ENCODE peak calls at places on chromosome 22, in eight cellular contexts. O is left ventricle myocardium inferior, I is tibial nerve, S is endothelial cell, R is H1, P is cardiac muscle cell, E is stomach, U is mesothelial cell of epicardium. Z is an unnamed sample.

GRCh38 chr22:30277547-30278344 is 11.1 kb upstream of the OSM start:
- DNase-seq in I (no peak), O (no peak), E (no peak), S (no peak), P (peak), U (no peak), R (no peak), Z (no peak)

GRCh38 chr22:24176630-24177029 is 4.7 kb upstream of the SUSD2 start:
- DNase-seq in I (no peak), S (no peak), O (peak), U (no peak), E (no peak), P (no peak), R (no peak), Z (no peak)

GRCh38 chr22:30310881-30311771 is 15.6 kb downstream of the TBC1D10A start:
- DNase-seq in R (no peak), O (peak), E (peak), S (no peak), U (no peak), P (peak), I (peak), Z (no peak)

GRCh38 chr22:28816994-28817530 is 16.7 kb upstream of the XBP1 start:
- DNase-seq in P (no peak), O (no peak), U (no peak), E (no peak), R (no peak), S (no peak), I (no peak), Z (no peak)

GRCh38 chr22:31719850-31720471 is 30.0 kb downstream of the PRR14L start:
- DNase-seq in E (no peak), O (no peak), S (no peak), R (no peak), U (no peak), I (no peak), P (no peak), Z (no peak)

GRCh38 chr22:31451709-31452571 is 37.7 kb downstream of the EIF4ENIF1 start:
- DNase-seq in P (peak), E (no peak), R (no peak), U (no peak), I (no peak), S (peak), O (no peak), Z (no peak)

GRCh38 chr22:19664951-19665783 is 49.1 kb upstream of the SEPTIN5 start:
- DNase-seq in P (no peak), I (no peak), O (no peak), U (no peak), R (no peak), E (no peak), S (no peak), Z (no peak)

GRCh38 chr22:19238900-19239299 is 52.6 kb downstream of the CLTCL1 start:
- DNase-seq in R (no peak), S (no peak), O (no peak), I (no peak), U (no peak), E (no peak), P (no peak), Z (no peak)

GRCh38 chr22:37569009-37569920 is 9.0 kb downstream of the CDC42EP1 start:
- DNase-seq in S (no peak), E (peak), U (no peak), I (no peak), O (no peak), R (no peak), P (no peak), Z (no peak)

GRCh38 chr22:37570661-37570976 is 9.3 kb downstream of the LGALS2 start:
- DNase-seq in E (no peak), P (no peak), O (no peak), U (no peak), I (no peak), R (no peak), S (no peak), Z (no peak)

GRCh38 chr22:37571992-37572373 is 7.9 kb downstream of the LGALS2 start:
- DNase-seq in O (no peak), R (no peak), U (no peak), I (no peak), S (no peak), P (no peak), E (no peak), Z (no peak)

GRCh38 chr22:37569921-37570660 is 9.8 kb downstream of the LGALS2 start:
- DNase-seq in R (no peak), S (no peak), E (peak), P (no peak), I (no peak), U (no peak), O (no peak), Z (no peak)

DNA sequence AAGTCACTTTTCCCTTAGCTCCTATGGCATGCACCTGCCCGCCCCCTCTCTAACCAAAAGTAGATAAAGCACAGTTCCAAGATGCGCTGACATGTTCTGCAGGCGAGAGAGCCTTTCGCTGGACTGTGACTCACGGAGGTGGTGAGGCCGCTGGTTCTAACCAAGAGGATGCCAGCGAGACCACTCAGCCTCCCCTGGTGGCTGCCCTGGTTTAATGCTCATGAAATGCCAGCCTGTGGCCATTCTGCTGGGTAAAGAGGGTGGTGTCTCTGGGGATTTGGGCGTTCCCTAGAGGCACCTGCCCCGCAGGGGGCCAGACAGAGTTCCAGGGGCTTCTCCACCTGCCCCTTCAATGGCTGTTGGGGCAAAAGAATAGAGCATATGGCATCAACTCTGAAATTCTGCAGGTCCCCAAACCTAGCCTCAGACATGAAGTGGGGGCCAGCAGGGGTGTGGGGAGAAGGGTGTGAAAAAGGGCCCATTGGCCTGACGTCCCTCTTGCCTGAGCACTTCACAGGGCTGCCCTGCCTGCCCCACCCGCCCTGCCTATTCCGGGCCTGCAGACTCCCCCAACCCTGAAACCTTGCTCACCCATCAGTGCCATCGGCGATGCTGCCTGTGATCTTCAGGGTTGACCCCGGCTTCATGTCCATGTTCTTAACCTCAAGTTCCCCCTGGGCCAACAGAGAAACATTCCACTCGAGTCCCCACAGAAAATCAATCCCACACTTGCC is 8.5 kb downstream of the LGALS2 start:
- DNase-seq in P (no peak), S (no peak), E (no peak), I (no peak), U (no peak), R (no peak), O (no peak), Z (no peak)
- TF ChIP-seq CTCF in P (peak), S (no peak), E (no peak), I (peak), U (no peak), R (peak), O (no peak), Z (no peak)

GRCh38 chr22:43295660-43296059 is 47.5 kb downstream of the SCUBE1 start:
- DNase-seq in S (no peak), P (no peak), E (no peak), I (no peak), O (no peak), U (no peak), R (no peak), Z (no peak)

GRCh38 chr22:43293259-43293658 is 49.9 kb downstream of the SCUBE1 start:
- DNase-seq in P (no peak), S (no peak), I (no peak), E (peak), R (no peak), U (no peak), O (no peak), Z (no peak)

GRCh38 chr22:43292633-43293025 is 50.5 kb downstream of the SCUBE1 start:
- DNase-seq in S (no peak), R (no peak), E (no peak), I (no peak), U (no peak), O (no peak), P (no peak), Z (no peak)

GRCh38 chr22:43295173-43295572 is 48.0 kb downstream of the SCUBE1 start:
- DNase-seq in R (no peak), O (no peak), U (no peak), S (peak), P (no peak), E (no peak), I (no peak), Z (no peak)

GRCh38 chr22:43293661-43294392 is 49.3 kb downstream of the SCUBE1 start:
- DNase-seq in I (peak), R (no peak), S (no peak), U (no peak), E (peak), P (peak), O (no peak), Z (no peak)
- TF ChIP-seq CTCF in I (no peak), R (no peak), S (no peak), U (no peak), E (no peak), P (no peak), O (no peak), Z (no peak)

GRCh38 chr22:50148991-50149721 is 21.4 kb upstream of the PANX2 start:
- DNase-seq in U (peak), E (peak), O (peak), I (no peak), R (peak), S (peak), P (peak), Z (peak)
- TF ChIP-seq CTCF in U (peak), E (peak), O (peak), I (peak), R (peak), S (peak), P (peak), Z (peak)

GRCh38 chr22:45240137-45240809 is 421 bp downstream of the KIAA0930 start:
- DNase-seq in U (peak), E (no peak), I (no peak), P (peak), O (no peak), S (peak), R (no peak), Z (peak)

GRCh38 chr22:45246060-45246985 is 5.6 kb upstream of the KIAA0930 start:
- DNase-seq in P (peak), U (no peak), O (no peak), S (no peak), E (peak), R (no peak), I (no peak), Z (no peak)

GRCh38 chr22:45240810-45241631 is at the start of gene KIAA0930:
- DNase-seq in I (peak), O (peak), R (no peak), U (peak), P (peak), S (peak), E (peak), Z (peak)

GRCh38 chr22:45239378-45240136 is 1.1 kb downstream of the KIAA0930 start:
- DNase-seq in E (no peak), U (no peak), P (no peak), R (no peak), I (no peak), S (no peak), O (no peak), Z (no peak)

GRCh38 chr22:45242778-45243191 is 2.1 kb upstream of the KIAA0930 start:
- DNase-seq in U (no peak), P (peak), E (peak), O (no peak), I (no peak), R (no peak), S (no peak), Z (no peak)
- TF ChIP-seq CTCF in U (no peak), P (no peak), E (no peak), O (no peak), I (no peak), R (peak), S (no peak), Z (peak)

GRCh38 chr22:35334010-35334409 is 34.3 kb downstream of the TOM1 start:
- DNase-seq in S (no peak), O (no peak), E (no peak), I (no peak), R (no peak), U (no peak), P (no peak), Z (peak)

GRCh38 chr22:35341090-35341874 is 39.6 kb upstream of the HMOX1 start:
- DNase-seq in P (no peak), E (no peak), O (no peak), I (no peak), S (no peak), U (no peak), R (no peak), Z (no peak)

GRCh38 chr22:35335936-35336781 is 36.5 kb downstream of the TOM1 start:
- DNase-seq in O (peak), I (no peak), U (no peak), P (no peak), S (no peak), E (peak), R (no peak), Z (no peak)

GRCh38 chr22:35335468-35335867 is 35.8 kb downstream of the TOM1 start:
- DNase-seq in O (no peak), I (no peak), P (no peak), E (no peak), U (no peak), R (no peak), S (no peak), Z (no peak)

DNA sequence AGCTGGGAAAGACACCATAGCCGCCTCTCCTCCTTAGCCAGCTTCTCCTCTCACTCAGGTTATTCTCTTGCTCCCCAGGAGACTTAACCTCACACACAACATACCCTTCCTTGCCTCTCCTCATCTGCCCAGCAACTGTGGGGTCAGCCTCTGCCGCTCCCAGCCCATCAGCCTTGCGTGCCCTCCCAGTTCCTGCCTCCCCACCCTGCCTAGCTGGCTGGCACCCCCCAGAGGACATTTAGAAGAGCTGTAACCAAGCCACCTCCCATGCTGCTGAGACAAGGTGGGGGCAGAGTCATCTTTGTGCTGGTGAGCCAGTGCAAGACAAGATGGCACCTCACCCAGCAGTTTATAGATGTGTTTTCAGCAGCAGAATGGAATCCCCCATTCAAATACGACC is 38.2 kb downstream of the TOM1 start:
- DNase-seq in S (no peak), E (no peak), R (no peak), I (no peak), P (no peak), U (no peak), O (no peak), Z (peak)
- TF ChIP-seq CTCF in S (no peak), E (no peak), R (peak), I (no peak), P (no peak), U (no peak), O (no peak), Z (peak)

DNA sequence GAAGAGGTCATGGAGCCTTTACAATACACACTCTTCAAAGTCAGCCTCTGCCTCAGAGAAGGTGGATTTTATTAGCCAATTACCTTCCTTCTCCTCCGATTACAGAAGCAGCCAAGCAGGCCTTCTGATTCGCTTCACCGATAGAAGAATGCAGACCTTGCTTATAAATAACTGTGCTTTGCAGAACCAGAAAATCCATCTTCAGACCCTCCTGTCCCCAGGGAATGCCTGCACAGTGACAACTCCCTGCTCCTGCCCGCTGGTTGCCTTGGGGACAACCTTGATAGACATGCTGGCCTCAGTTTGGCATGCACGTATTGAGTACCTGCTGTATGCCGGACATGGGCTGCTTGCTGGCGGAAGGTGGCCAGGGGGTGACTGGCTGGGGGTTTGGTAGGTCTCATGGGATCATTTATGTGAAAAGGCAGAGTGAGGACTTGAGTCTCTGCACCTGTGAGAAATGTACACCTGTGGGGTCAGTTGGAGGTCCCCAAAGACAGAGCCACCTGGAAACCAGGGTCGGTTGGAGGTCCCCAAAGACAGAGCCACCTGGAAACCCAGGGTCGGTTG is 1238.7 kb downstream of the BRD1 start:
- DNase-seq in O (no peak), P (no peak), R (no peak), U (no peak), E (no peak), S (no peak), I (no peak), Z (no peak)
- TF ChIP-seq CTCF in O (no peak), P (no peak), R (no peak), U (no peak), E (no peak), S (no peak), I (no peak), Z (no peak)

GRCh38 chr22:17119481-17120202 is 1.5 kb downstream of the TMEM121B start:
- DNase-seq in E (no peak), R (peak), I (no peak), S (peak), U (no peak), P (peak), O (peak), Z (peak)

GRCh38 chr22:17116931-17117330 is 4.2 kb downstream of the TMEM121B start:
- DNase-seq in U (no peak), O (no peak), E (no peak), S (no peak), P (no peak), R (no peak), I (no peak), Z (no peak)

GRCh38 chr22:17117400-17117799 is 3.8 kb downstream of the TMEM121B start:
- DNase-seq in O (no peak), I (no peak), R (no peak), S (no peak), P (no peak), U (no peak), E (no peak), Z (no peak)

GRCh38 chr22:17118342-17118741 is 2.8 kb downstream of the TMEM121B start:
- DNase-seq in P (no peak), O (no peak), S (no peak), I (no peak), E (no peak), R (no peak), U (no peak), Z (no peak)

GRCh38 chr22:17117890-17118289 is 3.3 kb downstream of the TMEM121B start:
- DNase-seq in P (no peak), R (no peak), U (no peak), O (no peak), S (no peak), E (no peak), I (no peak), Z (peak)
- TF ChIP-seq CTCF in P (no peak), R (no peak), U (no peak), O (no peak), S (no peak), E (no peak), I (no peak), Z (no peak)

DNA sequence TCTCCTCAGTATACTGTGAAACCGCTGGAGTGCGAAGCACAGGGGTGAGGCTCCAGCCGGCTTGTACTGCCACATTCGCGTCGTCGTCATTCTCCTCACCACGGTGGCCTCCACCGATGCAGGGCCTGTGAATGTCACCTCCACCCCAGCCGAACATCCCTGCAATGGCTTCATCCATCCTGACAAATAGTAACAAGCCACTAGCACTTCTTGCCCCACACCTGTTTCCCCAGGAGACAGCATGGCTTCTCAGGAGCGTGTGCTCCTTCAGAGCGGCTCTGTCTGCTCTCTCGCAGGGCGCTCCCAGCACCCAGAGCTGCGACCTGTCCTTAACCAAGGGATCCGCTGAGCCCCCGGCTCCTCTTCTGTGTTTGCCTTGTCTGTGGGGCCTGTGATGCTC is 1165.4 kb downstream of the TBC1D22A start:
- DNase-seq in R (no peak), I (no peak), E (no peak), P (no peak), U (no peak), O (no peak), S (no peak), Z (no peak)
- TF ChIP-seq CTCF in R (no peak), I (no peak), E (no peak), P (no peak), U (no peak), O (no peak), S (no peak), Z (no peak)

GRCh38 chr22:27682438-27682837 is 119.1 kb downstream of the MN1 start:
- DNase-seq in R (no peak), S (peak), U (no peak), O (no peak), P (no peak), E (no peak), I (no peak), Z (no peak)
- TF ChIP-seq CTCF in R (peak), S (peak), U (no peak), O (peak), P (peak), E (no peak), I (no peak), Z (no peak)

DNA sequence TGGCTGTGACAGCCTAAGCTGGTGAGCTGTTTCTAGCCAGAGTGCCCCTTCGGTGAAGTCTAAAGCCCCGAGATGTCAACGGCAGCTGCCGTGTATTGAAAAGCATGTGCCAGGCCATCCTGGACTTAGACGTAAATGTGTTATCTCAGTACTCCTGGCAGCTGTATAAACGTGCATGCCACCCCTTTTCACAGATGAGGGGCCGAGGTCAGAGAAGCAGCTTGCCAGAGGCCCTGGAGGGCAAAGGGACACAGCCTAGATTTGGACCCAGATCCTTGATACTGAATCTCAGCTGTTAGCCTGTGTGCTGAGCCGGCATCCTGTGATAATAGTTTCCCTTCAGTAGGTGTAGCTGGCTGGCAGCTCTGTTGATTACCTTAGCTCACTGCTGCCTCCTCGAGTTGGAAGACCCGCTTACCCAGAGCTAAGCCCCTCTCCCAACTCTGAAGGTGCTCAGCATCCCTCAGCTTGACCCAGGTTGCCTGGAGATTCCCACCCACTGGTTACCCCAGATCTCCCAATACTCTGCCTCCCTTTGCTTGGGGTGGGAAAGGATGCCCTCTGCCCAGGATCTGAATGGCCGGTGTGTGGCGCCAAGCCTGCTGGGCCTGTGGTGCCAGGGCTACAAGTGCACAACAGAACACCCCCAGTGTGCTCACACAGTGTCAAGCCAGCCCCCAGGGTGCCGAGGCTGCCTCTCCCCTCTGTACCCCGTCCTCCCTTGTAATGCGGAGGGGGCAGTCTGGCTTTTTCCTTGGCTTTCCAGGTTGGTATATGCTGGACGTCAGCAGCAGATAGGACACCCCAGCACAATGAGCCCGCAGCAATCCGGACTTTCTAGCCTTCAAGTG is 59.8 kb upstream of the WNT7B start:
- DNase-seq in S (no peak), U (no peak), O (no peak), R (no peak), P (peak), E (peak), I (no peak), Z (peak)
- TF ChIP-seq CTCF in S (no peak), U (no peak), O (peak), R (peak), P (no peak), E (no peak), I (no peak), Z (peak)